ENCODE peak calls at places on chromosomes 6 and 20, in seven cellular contexts. One of them, this sample, is unnamed.

GRCh38 chr20:8860011-8860495 is 208.8 kb upstream of the PLCB4 start:
- DNase-seq in H9: no peak
- DNase-seq in mesendoderm: no peak
- DNase-seq in mesenchymal stem cell: peak; percentile 61
- DNase-seq in neuronal stem cell: no peak
- DNase-seq in H1: no peak
- DNase-seq in trophoblast cell: peak; percentile 3
- DNase-seq in this sample: peak; percentile 98

GRCh38 chr20:38243617-38244016 is 16.9 kb downstream of the KIAA1755 start:
- DNase-seq in H9: no peak
- DNase-seq in mesendoderm: no peak
- DNase-seq in mesenchymal stem cell: no peak
- DNase-seq in neuronal stem cell: no peak
- DNase-seq in H1: no peak
- DNase-seq in trophoblast cell: no peak
- DNase-seq in this sample: no peak

GRCh38 chr6:85576479-85576878 is 17.2 kb downstream of the SNX14 start:
- DNase-seq in H9: no peak
- DNase-seq in mesendoderm: no peak
- DNase-seq in mesenchymal stem cell: peak; percentile 10
- DNase-seq in neuronal stem cell: no peak
- DNase-seq in H1: no peak
- DNase-seq in trophoblast cell: no peak
- DNase-seq in this sample: no peak

GRCh38 chr6:28977351-28978136 is 27.6 kb downstream of the ZNF311 start:
- DNase-seq in H9: peak; percentile 53
- DNase-seq in mesendoderm: no peak
- DNase-seq in mesenchymal stem cell: peak; percentile 31
- DNase-seq in neuronal stem cell: no peak
- DNase-seq in H1: no peak
- DNase-seq in trophoblast cell: peak; percentile 85
- DNase-seq in this sample: peak; percentile 50

GRCh38 chr20:21941941-21942805 is 236.7 kb downstream of the PAX1 start:
- DNase-seq in H9: no peak
- DNase-seq in mesendoderm: peak; percentile 36
- DNase-seq in mesenchymal stem cell: no peak
- DNase-seq in neuronal stem cell: no peak
- DNase-seq in H1: no peak
- DNase-seq in trophoblast cell: no peak
- DNase-seq in this sample: no peak

GRCh38 chr6:52059821-52060220 is 27.6 kb downstream of the PKHD1 start:
- DNase-seq in H9: no peak
- DNase-seq in mesendoderm: no peak
- DNase-seq in mesenchymal stem cell: no peak
- DNase-seq in neuronal stem cell: no peak
- DNase-seq in H1: no peak
- DNase-seq in trophoblast cell: no peak
- DNase-seq in this sample: no peak

GRCh38 chr6:155077331-155077730 is 82.2 kb downstream of the TIAM2 start:
- DNase-seq in H9: no peak
- DNase-seq in mesendoderm: no peak
- DNase-seq in mesenchymal stem cell: no peak
- DNase-seq in neuronal stem cell: no peak
- DNase-seq in H1: no peak
- DNase-seq in trophoblast cell: no peak
- DNase-seq in this sample: no peak

GRCh38 chr20:63116412-63117106 is 99.4 kb downstream of the YTHDF1 start:
- DNase-seq in H9: peak; percentile 67
- DNase-seq in mesendoderm: peak; percentile 50
- DNase-seq in mesenchymal stem cell: peak; percentile 12
- DNase-seq in neuronal stem cell: peak; percentile 65
- DNase-seq in H1: peak; percentile 19
- DNase-seq in trophoblast cell: peak; percentile 7
- DNase-seq in this sample: peak; percentile 8

GRCh38 chr20:40865095-40865494 is 163.5 kb upstream of the TOP1 start:
- DNase-seq in H9: no peak
- DNase-seq in mesendoderm: no peak
- DNase-seq in mesenchymal stem cell: no peak
- DNase-seq in neuronal stem cell: no peak
- DNase-seq in H1: no peak
- DNase-seq in trophoblast cell: no peak
- DNase-seq in this sample: no peak

GRCh38 chr20:34983995-34984735 is 28.5 kb downstream of the MYH7B start:
- DNase-seq in H9: peak; percentile 83
- DNase-seq in mesendoderm: no peak
- DNase-seq in mesenchymal stem cell: no peak
- DNase-seq in neuronal stem cell: no peak
- DNase-seq in H1: peak; percentile 86
- DNase-seq in trophoblast cell: no peak
- DNase-seq in this sample: no peak

GRCh38 chr6:89139509-89140346 is 6.1 kb upstream of the PM20D2 start:
- DNase-seq in H9: no peak
- DNase-seq in mesendoderm: no peak
- DNase-seq in mesenchymal stem cell: peak; percentile 29
- DNase-seq in neuronal stem cell: no peak
- DNase-seq in H1: no peak
- DNase-seq in trophoblast cell: peak; percentile 44
- DNase-seq in this sample: peak; percentile 70

GRCh38 chr6:151059612-151060095 is 180.1 kb upstream of the AKAP12 start:
- DNase-seq in H9: no peak
- DNase-seq in mesendoderm: no peak
- DNase-seq in mesenchymal stem cell: peak; percentile 87
- DNase-seq in neuronal stem cell: no peak
- DNase-seq in H1: no peak
- DNase-seq in trophoblast cell: no peak
- DNase-seq in this sample: no peak

GRCh38 chr6:158837684-158838625 is 18.8 kb upstream of the EZR start:
- DNase-seq in H9: no peak
- DNase-seq in mesendoderm: peak; percentile 40
- DNase-seq in mesenchymal stem cell: no peak
- DNase-seq in neuronal stem cell: no peak
- DNase-seq in H1: no peak
- DNase-seq in trophoblast cell: peak; percentile 66
- DNase-seq in this sample: peak; percentile 43

GRCh38 chr20:22723659-22724058 is 139.3 kb upstream of the FOXA2 start:
- DNase-seq in H9: no peak
- DNase-seq in mesendoderm: no peak
- DNase-seq in mesenchymal stem cell: peak; percentile 65
- DNase-seq in neuronal stem cell: no peak
- DNase-seq in H1: no peak
- DNase-seq in trophoblast cell: no peak
- DNase-seq in this sample: no peak

GRCh38 chr6:129921169-129921817 is 60.2 kb upstream of the TMEM244 start:
- DNase-seq in H9: no peak
- DNase-seq in mesendoderm: no peak
- DNase-seq in mesenchymal stem cell: no peak
- DNase-seq in neuronal stem cell: no peak
- DNase-seq in H1: no peak
- DNase-seq in trophoblast cell: no peak
- DNase-seq in this sample: no peak

GRCh38 chr6:165439928-165440554 is 130.6 kb upstream of the C6orf118 start:
- DNase-seq in H9: no peak
- DNase-seq in mesendoderm: peak; percentile 63
- DNase-seq in mesenchymal stem cell: peak; percentile 54
- DNase-seq in neuronal stem cell: peak; percentile 26
- DNase-seq in H1: no peak
- DNase-seq in trophoblast cell: peak; percentile 82
- DNase-seq in this sample: peak; percentile 73

GRCh38 chr6:131694832-131695426 is 6.3 kb downstream of the OR2A4 start:
- DNase-seq in H9: peak; percentile 71
- DNase-seq in mesendoderm: peak; percentile 87
- DNase-seq in mesenchymal stem cell: peak; percentile 72
- DNase-seq in neuronal stem cell: peak; percentile 54
- DNase-seq in H1: peak; percentile 38
- DNase-seq in trophoblast cell: peak; percentile 84
- DNase-seq in this sample: peak; percentile 79

GRCh38 chr6:160041608-160042007 is 72.7 kb downstream of the IGF2R start:
- DNase-seq in H9: no peak
- DNase-seq in mesendoderm: no peak
- DNase-seq in mesenchymal stem cell: no peak
- DNase-seq in neuronal stem cell: no peak
- DNase-seq in H1: no peak
- DNase-seq in trophoblast cell: no peak
- DNase-seq in this sample: peak; percentile 70

GRCh38 chr6:6320901-6321300 is 439 bp upstream of the F13A1 start:
- DNase-seq in H9: peak; percentile 34
- DNase-seq in mesendoderm: peak; percentile 65
- DNase-seq in mesenchymal stem cell: peak; percentile 28
- DNase-seq in neuronal stem cell: no peak
- DNase-seq in H1: no peak
- DNase-seq in trophoblast cell: no peak
- DNase-seq in this sample: no peak

GRCh38 chr6:87944541-87944954 is 103.1 kb upstream of the SPACA1 start:
- DNase-seq in H9: peak; percentile 49
- DNase-seq in mesendoderm: peak; percentile 90
- DNase-seq in mesenchymal stem cell: peak; percentile 60
- DNase-seq in neuronal stem cell: no peak
- DNase-seq in H1: no peak
- DNase-seq in trophoblast cell: peak; percentile 76
- DNase-seq in this sample: peak; percentile 36

GRCh38 chr6:138531387-138531786 is 32.1 kb upstream of the NHSL1 start:
- DNase-seq in H9: no peak
- DNase-seq in mesendoderm: no peak
- DNase-seq in mesenchymal stem cell: no peak
- DNase-seq in neuronal stem cell: no peak
- DNase-seq in H1: no peak
- DNase-seq in trophoblast cell: no peak
- DNase-seq in this sample: no peak

GRCh38 chr20:53161073-53161472 is 188.9 kb downstream of the TSHZ2 start:
- DNase-seq in H9: no peak
- DNase-seq in mesendoderm: no peak
- DNase-seq in mesenchymal stem cell: no peak
- DNase-seq in neuronal stem cell: no peak
- DNase-seq in H1: no peak
- DNase-seq in trophoblast cell: peak; percentile 77
- DNase-seq in this sample: no peak

GRCh38 chr6:94953867-94954631 is 623.3 kb upstream of the MANEA start:
- DNase-seq in H9: no peak
- DNase-seq in mesendoderm: no peak
- DNase-seq in mesenchymal stem cell: no peak
- DNase-seq in neuronal stem cell: no peak
- DNase-seq in H1: no peak
- DNase-seq in trophoblast cell: no peak
- DNase-seq in this sample: no peak

GRCh38 chr6:152631376-152631775 is 5.8 kb downstream of the SYNE1 start:
- DNase-seq in H9: no peak
- DNase-seq in mesendoderm: no peak
- DNase-seq in mesenchymal stem cell: no peak
- DNase-seq in neuronal stem cell: no peak
- DNase-seq in H1: no peak
- DNase-seq in trophoblast cell: peak; percentile 86
- DNase-seq in this sample: no peak

GRCh38 chr6:152635949-152636674 is 1.1 kb downstream of the SYNE1 start:
- DNase-seq in H9: peak; percentile 48
- DNase-seq in mesendoderm: peak; percentile 57
- DNase-seq in mesenchymal stem cell: peak; percentile 18
- DNase-seq in neuronal stem cell: peak; percentile 18
- DNase-seq in H1: no peak
- DNase-seq in trophoblast cell: no peak
- DNase-seq in this sample: peak; percentile 51

GRCh38 chr6:152630832-152631231 is 6.3 kb downstream of the SYNE1 start:
- DNase-seq in H9: no peak
- DNase-seq in mesendoderm: no peak
- DNase-seq in mesenchymal stem cell: no peak
- DNase-seq in neuronal stem cell: no peak
- DNase-seq in H1: no peak
- DNase-seq in trophoblast cell: peak; percentile 26
- DNase-seq in this sample: no peak

GRCh38 chr6:152634773-152635172 is 2.4 kb downstream of the SYNE1 start:
- DNase-seq in H9: no peak
- DNase-seq in mesendoderm: no peak
- DNase-seq in mesenchymal stem cell: no peak
- DNase-seq in neuronal stem cell: no peak
- DNase-seq in H1: no peak
- DNase-seq in trophoblast cell: no peak
- DNase-seq in this sample: no peak

GRCh38 chr6:152632383-152632782 is 4.8 kb downstream of the SYNE1 start:
- DNase-seq in H9: no peak
- DNase-seq in mesendoderm: no peak
- DNase-seq in mesenchymal stem cell: no peak
- DNase-seq in neuronal stem cell: no peak
- DNase-seq in H1: no peak
- DNase-seq in trophoblast cell: no peak
- DNase-seq in this sample: no peak
- H3K9ac ChIP-seq in H9: no peak overlapping the region
- H3K9ac ChIP-seq in mesendoderm: no peak overlapping the region
- H3K9ac ChIP-seq in mesenchymal stem cell: no peak overlapping the region
- H3K9ac ChIP-seq in neuronal stem cell: no peak overlapping the region
- H3K9ac ChIP-seq in H1: no peak overlapping the region
- H3K9ac ChIP-seq in trophoblast cell: no peak overlapping the region
- H3K9ac ChIP-seq in this sample: no peak overlapping the region

DNA sequence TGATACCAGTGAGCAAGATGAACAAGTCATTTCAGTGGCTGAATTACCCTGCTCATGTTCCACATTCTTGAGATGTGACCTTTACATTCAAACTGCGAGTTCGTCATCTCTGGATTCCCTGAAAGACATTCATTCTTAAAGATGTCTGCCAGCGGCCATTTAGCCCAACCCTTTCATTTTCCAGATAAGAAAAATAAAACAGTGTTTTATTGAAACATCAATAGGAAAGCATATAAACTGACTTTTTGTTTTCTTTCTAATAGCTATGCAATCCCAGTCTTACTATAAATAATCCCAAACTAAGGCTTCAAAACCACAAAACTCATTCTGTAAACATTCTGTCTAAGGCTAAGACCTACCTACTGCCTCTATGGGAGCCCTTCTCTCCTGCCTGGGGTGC is 134.0 kb downstream of the SAMD5 start:
- DNase-seq in H9: no peak
- DNase-seq in mesendoderm: no peak
- DNase-seq in mesenchymal stem cell: peak; percentile 38
- DNase-seq in neuronal stem cell: no peak
- DNase-seq in H1: no peak
- DNase-seq in trophoblast cell: peak; percentile 74
- DNase-seq in this sample: peak; percentile 85
- H3K18ac ChIP-seq in H9: no peak overlapping the region
- H3K18ac ChIP-seq in mesendoderm: no peak overlapping the region
- H3K18ac ChIP-seq in mesenchymal stem cell: no peak overlapping the region
- H3K18ac ChIP-seq in neuronal stem cell: no peak overlapping the region
- H3K18ac ChIP-seq in H1: no peak overlapping the region
- H3K18ac ChIP-seq in trophoblast cell: no peak overlapping the region
- H3K18ac ChIP-seq in this sample: peak overlapping the region; percentile 58

DNA sequence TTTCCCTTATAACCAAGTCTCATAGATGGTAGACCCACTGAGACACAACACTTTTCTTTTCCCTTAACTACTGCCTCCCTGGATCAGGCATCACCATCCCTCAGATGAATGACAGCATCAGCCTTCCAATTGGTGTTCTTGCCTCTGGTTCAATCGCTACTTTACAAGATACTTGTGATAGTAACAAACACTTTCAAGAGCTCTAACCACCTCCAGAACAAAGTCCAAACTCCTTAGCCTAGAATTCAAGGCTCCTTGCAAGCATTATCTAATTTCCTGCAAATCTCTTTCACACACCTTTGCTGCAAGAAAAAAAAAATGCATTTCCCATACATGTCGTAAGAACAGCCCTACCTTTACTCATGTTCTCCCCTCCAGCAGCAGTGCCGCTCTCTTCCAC is 33.1 kb downstream of the RALGAPA2 start:
- DNase-seq in H9: no peak
- DNase-seq in mesendoderm: no peak
- DNase-seq in mesenchymal stem cell: no peak
- DNase-seq in neuronal stem cell: no peak
- DNase-seq in H1: no peak
- DNase-seq in trophoblast cell: no peak
- DNase-seq in this sample: no peak
- H3K9ac ChIP-seq in H9: no peak overlapping the region
- H3K9ac ChIP-seq in mesendoderm: no peak overlapping the region
- H3K9ac ChIP-seq in mesenchymal stem cell: no peak overlapping the region
- H3K9ac ChIP-seq in neuronal stem cell: no peak overlapping the region
- H3K9ac ChIP-seq in H1: no peak overlapping the region
- H3K9ac ChIP-seq in trophoblast cell: no peak overlapping the region
- H3K9ac ChIP-seq in this sample: no peak overlapping the region

GRCh38 chr6:38088010-38088409 is 268.5 kb downstream of the ZFAND3 start:
- DNase-seq in H9: no peak
- DNase-seq in mesendoderm: no peak
- DNase-seq in mesenchymal stem cell: no peak
- DNase-seq in neuronal stem cell: no peak
- DNase-seq in H1: no peak
- DNase-seq in trophoblast cell: no peak
- DNase-seq in this sample: no peak
- H3K18ac ChIP-seq in H9: no peak overlapping the region
- H3K18ac ChIP-seq in mesendoderm: no peak overlapping the region
- H3K18ac ChIP-seq in mesenchymal stem cell: no peak overlapping the region
- H3K18ac ChIP-seq in neuronal stem cell: no peak overlapping the region
- H3K18ac ChIP-seq in H1: no peak overlapping the region
- H3K18ac ChIP-seq in trophoblast cell: no peak overlapping the region
- H3K18ac ChIP-seq in this sample: no peak overlapping the region

This sample was measured in IMR-90.